ENCODE peak calls at places on chromosomes 4 and X, in six cellular contexts. C, W, U, R, A and V are unnamed samples.

GRCh38 chrX:82813671-82814078 is 694.4 kb upstream of the POU3F4 start:
- DNase-seq in R (no peak), A (peak; percentile 83), W (no peak), C (peak; percentile 98), U (no peak), V (no peak)

GRCh38 chr4:180057198-180057821 is 2185.9 kb upstream of the TENM3 start:
- DNase-seq in A (peak; percentile 5), R (no peak), U (no peak), W (no peak), C (no peak), V (no peak)

GRCh38 chr4:15855804-15856475 is 77.8 kb downstream of the CD38 start:
- DNase-seq in A (peak; percentile 10), R (no peak), W (no peak), U (no peak), C (no peak), V (no peak)

GRCh38 chr4:170827562-170828260 is 738.0 kb upstream of the AADAT start:
- DNase-seq in C (peak; percentile 62), W (no peak), R (no peak), A (no peak), U (no peak), V (no peak)

GRCh38 chr4:114495471-114495928 is 103.1 kb upstream of the UGT8 start:
- DNase-seq in W (no peak), C (no peak), U (no peak), R (no peak), A (no peak), V (no peak)

GRCh38 chr4:145482209-145483021 is 762 bp downstream of the SMAD1 start:
- DNase-seq in R (peak; percentile 47), W (peak; percentile 7), U (peak; percentile 82), C (peak; percentile 81), A (peak; percentile 78), V (peak; percentile 72)

GRCh38 chr4:39181905-39182638 is at the start of gene WDR19:
- DNase-seq in R (peak; percentile 95), C (peak; percentile 100), A (peak; percentile 100), U (peak; percentile 100), W (peak; percentile 98), V (peak; percentile 99)

GRCh38 chr4:8158710-8159521 is at the start of gene ABLIM2:
- DNase-seq in R (peak; percentile 96), U (peak; percentile 100), C (peak; percentile 95), A (peak; percentile 98), W (peak; percentile 99), V (peak; percentile 100)

GRCh38 chr4:168059251-168059650 is 33.1 kb upstream of the ANXA10 start:
- DNase-seq in W (no peak), U (no peak), A (peak; percentile 81), C (peak; percentile 5), R (no peak), V (no peak)

GRCh38 chrX:44474410-44474809 is 68.2 kb downstream of the FUNDC1 start:
- DNase-seq in W (no peak), U (no peak), C (peak; percentile 92), R (no peak), A (peak; percentile 18), V (no peak)

GRCh38 chrX:1029494-1029893 is 183.0 kb downstream of the CRLF2 start:
- DNase-seq in U (no peak), C (no peak), W (no peak), A (no peak), R (no peak), V (no peak)

GRCh38 chr4:103075894-103076776 is at the start of gene SLC9B2:
- DNase-seq in R (peak; percentile 49), C (peak; percentile 74), A (peak; percentile 71), U (peak; percentile 92), W (peak; percentile 72), V (peak; percentile 75)

GRCh38 chr4:88333741-88334405 is 44.8 kb upstream of the HERC6 start:
- DNase-seq in C (peak; percentile 83), A (peak; percentile 51), U (no peak), W (no peak), R (no peak), V (no peak)

GRCh38 chr4:71231073-71231752 is 107.6 kb upstream of the SLC4A4 start:
- DNase-seq in C (no peak), W (no peak), R (no peak), U (peak; percentile 87), A (peak; percentile 30), V (no peak)

GRCh38 chrX:69210513-69211065 is 45.3 kb upstream of the PJA1 start:
- DNase-seq in A (no peak), R (no peak), C (no peak), U (no peak), W (no peak), V (no peak)

GRCh38 chr4:146134761-146135160 is 40.8 kb upstream of the LSM6 start:
- DNase-seq in A (peak; percentile 41), W (no peak), U (no peak), C (peak; percentile 89), R (no peak), V (no peak)

GRCh38 chr4:99564921-99565320 is 1.1 kb upstream of the TRMT10A start:
- DNase-seq in U (no peak), W (no peak), C (no peak), R (no peak), A (no peak), V (no peak)

GRCh38 chr4:8728536-8729407 is 136.2 kb downstream of the CPZ start:
- DNase-seq in R (peak; percentile 11), C (no peak), U (no peak), A (no peak), W (no peak), V (peak; percentile 60)

GRCh38 chr4:140609548-140610425 is 41.0 kb upstream of the UCP1 start:
- DNase-seq in R (no peak), W (peak; percentile 20), U (no peak), C (peak; percentile 66), A (peak; percentile 70), V (no peak)

GRCh38 chrX:68429216-68429615 is 4.1 kb downstream of the OPHN1 start:
- DNase-seq in U (no peak), W (no peak), R (no peak), C (peak; percentile 67), A (peak; percentile 66), V (no peak)

GRCh38 chr4:6263541-6264540 is 5.8 kb upstream of the WFS1 start:
- DNase-seq in C (peak; percentile 47), A (peak; percentile 64), U (no peak), W (no peak), R (no peak), V (no peak)

GRCh38 chr4:112759313-112759712 is 122.4 kb downstream of the LARP7 start:
- DNase-seq in W (no peak), R (no peak), U (no peak), C (no peak), A (no peak), V (no peak)

GRCh38 chr4:118325443-118325842 is 27.4 kb downstream of the PRSS12 start:
- DNase-seq in C (no peak), R (no peak), A (peak; percentile 10), U (no peak), W (no peak), V (no peak)

GRCh38 chr4:31360786-31361185 is 640.6 kb downstream of the PCDH7 start:
- DNase-seq in R (no peak), C (peak; percentile 30), W (no peak), U (no peak), A (peak; percentile 80), V (no peak)

GRCh38 chr4:80037864-80038263 is 35.2 kb downstream of the ANTXR2 start:
- DNase-seq in A (no peak), W (no peak), U (no peak), R (no peak), C (no peak), V (no peak)

GRCh38 chrX:39613997-39614679 is 483.6 kb downstream of the BCOR start:
- DNase-seq in R (no peak), U (no peak), C (peak; percentile 11), A (no peak), W (peak; percentile 14), V (no peak)

GRCh38 chr4:85713005-85713404 is 238.1 kb downstream of the ARHGAP24 start:
- DNase-seq in A (no peak), C (no peak), U (no peak), W (no peak), R (no peak), V (no peak)

GRCh38 chr4:37639551-37640293 is 46.5 kb downstream of the RELL1 start:
- DNase-seq in C (no peak), A (peak; percentile 56), W (no peak), U (no peak), R (no peak), V (no peak)

GRCh38 chr4:148214529-148215166 is 227.6 kb downstream of the NR3C2 start:
- DNase-seq in U (peak; percentile 70), R (no peak), W (no peak), C (peak; percentile 23), A (no peak), V (no peak)

GRCh38 chr4:158657291-158657690 is 14.4 kb downstream of the C4orf46 start:
- DNase-seq in U (no peak), W (no peak), A (no peak), C (no peak), R (no peak), V (no peak)

GRCh38 chr4:85358831-85359230 is 116.1 kb upstream of the ARHGAP24 start:
- DNase-seq in U (no peak), A (no peak), W (no peak), C (peak; percentile 9), R (no peak), V (no peak)

GRCh38 chr4:92600638-92601037 is 296.9 kb downstream of the GRID2 start:
- DNase-seq in R (no peak), W (no peak), A (no peak), C (no peak), U (no peak), V (no peak)

GRCh38 chr4:8771258-8771590 is 100.4 kb downstream of the HMX1 start:
- DNase-seq in R (peak; percentile 17), C (no peak), A (no peak), U (peak; percentile 26), W (no peak), V (no peak)

GRCh38 chr4:176123710-176124407 is 58.2 kb downstream of the WDR17 start:
- DNase-seq in U (peak; percentile 40), R (no peak), A (peak; percentile 36), C (peak; percentile 45), W (no peak), V (no peak)

GRCh38 chrX:45954026-45954425 is 591.2 kb downstream of the ZNF674 start:
- DNase-seq in C (no peak), R (no peak), A (no peak), W (no peak), U (no peak), V (no peak)

GRCh38 chrX:86171366-86171765 is 23.1 kb downstream of the DACH2 start:
- DNase-seq in A (peak; percentile 70), W (no peak), U (no peak), C (peak; percentile 61), R (no peak), V (no peak)